ENCODE peak calls at places on chromosomes 12 and 14, in five cellular contexts. One of them, this sample, is unnamed.

GRCh38 chr12:103313894-103314293 is 181.9 kb downstream of the C12orf42 start:
- DNase-seq in ACHN: no peak
- DNase-seq in stimulated activated naive CD4-positive, alpha-beta T cell: no peak
- DNase-seq in skeletal muscle cell: no peak
- DNase-seq in endothelial cell of umbilical vein: no peak
- DNase-seq in this sample: no peak

GRCh38 chr12:98260276-98260675 is 255.1 kb upstream of the TMPO start:
- DNase-seq in ACHN: no peak
- DNase-seq in stimulated activated naive CD4-positive, alpha-beta T cell: no peak
- DNase-seq in skeletal muscle cell: no peak
- DNase-seq in endothelial cell of umbilical vein: no peak
- DNase-seq in this sample: no peak

GRCh38 chr14:56694609-56695008 is 115.0 kb downstream of the TMEM260 start:
- DNase-seq in ACHN: no peak
- DNase-seq in stimulated activated naive CD4-positive, alpha-beta T cell: no peak
- DNase-seq in skeletal muscle cell: no peak
- DNase-seq in endothelial cell of umbilical vein: no peak
- DNase-seq in this sample: no peak

GRCh38 chr14:59882957-59883356 is 12.4 kb upstream of the RTN1 start:
- DNase-seq in ACHN: peak
- DNase-seq in stimulated activated naive CD4-positive, alpha-beta T cell: no peak
- DNase-seq in skeletal muscle cell: no peak
- DNase-seq in endothelial cell of umbilical vein: no peak
- DNase-seq in this sample: no peak

GRCh38 chr12:2489266-2489665 is 305.5 kb upstream of the FKBP4 start:
- DNase-seq in ACHN: no peak
- DNase-seq in stimulated activated naive CD4-positive, alpha-beta T cell: no peak
- DNase-seq in skeletal muscle cell: no peak
- DNase-seq in endothelial cell of umbilical vein: no peak
- DNase-seq in this sample: no peak

GRCh38 chr12:101485015-101485414 is 9.9 kb downstream of the SPIC start:
- DNase-seq in ACHN: no peak
- DNase-seq in stimulated activated naive CD4-positive, alpha-beta T cell: no peak
- DNase-seq in skeletal muscle cell: no peak
- DNase-seq in endothelial cell of umbilical vein: no peak
- DNase-seq in this sample: no peak

GRCh38 chr12:3698218-3698974 is 54.5 kb downstream of the CRACR2A start:
- DNase-seq in ACHN: peak
- DNase-seq in stimulated activated naive CD4-positive, alpha-beta T cell: no peak
- DNase-seq in skeletal muscle cell: peak
- DNase-seq in endothelial cell of umbilical vein: peak
- DNase-seq in this sample: no peak

GRCh38 chr14:68384881-68385280 is 408.0 kb downstream of the ZFP36L1 start:
- DNase-seq in ACHN: no peak
- DNase-seq in stimulated activated naive CD4-positive, alpha-beta T cell: no peak
- DNase-seq in skeletal muscle cell: no peak
- DNase-seq in endothelial cell of umbilical vein: no peak
- DNase-seq in this sample: no peak

GRCh38 chr12:124852329-124852831 is 11.3 kb downstream of the SCARB1 start:
- DNase-seq in ACHN: no peak
- DNase-seq in stimulated activated naive CD4-positive, alpha-beta T cell: no peak
- DNase-seq in skeletal muscle cell: no peak
- DNase-seq in endothelial cell of umbilical vein: no peak
- DNase-seq in this sample: no peak

GRCh38 chr14:23436327-23437141 is 1.1 kb upstream of the MYH7 start:
- DNase-seq in ACHN: no peak
- DNase-seq in stimulated activated naive CD4-positive, alpha-beta T cell: no peak
- DNase-seq in skeletal muscle cell: no peak
- DNase-seq in endothelial cell of umbilical vein: no peak
- DNase-seq in this sample: no peak

GRCh38 chr12:44873898-44874297 is 2.2 kb downstream of the NELL2 start:
- DNase-seq in ACHN: peak
- DNase-seq in stimulated activated naive CD4-positive, alpha-beta T cell: peak
- DNase-seq in skeletal muscle cell: no peak
- DNase-seq in endothelial cell of umbilical vein: no peak
- DNase-seq in this sample: peak

GRCh38 chr14:50955373-50956043 is 11.2 kb upstream of the PYGL start:
- DNase-seq in ACHN: peak
- DNase-seq in stimulated activated naive CD4-positive, alpha-beta T cell: no peak
- DNase-seq in skeletal muscle cell: peak
- DNase-seq in endothelial cell of umbilical vein: peak
- DNase-seq in this sample: no peak

GRCh38 chr14:37329189-37330001 is 131.7 kb downstream of the MIPOL1 start:
- DNase-seq in ACHN: no peak
- DNase-seq in stimulated activated naive CD4-positive, alpha-beta T cell: no peak
- DNase-seq in skeletal muscle cell: no peak
- DNase-seq in endothelial cell of umbilical vein: peak
- DNase-seq in this sample: no peak

GRCh38 chr12:122870867-122871664 is 24.9 kb downstream of the VPS37B start:
- DNase-seq in ACHN: no peak
- DNase-seq in stimulated activated naive CD4-positive, alpha-beta T cell: no peak
- DNase-seq in skeletal muscle cell: no peak
- DNase-seq in endothelial cell of umbilical vein: peak
- DNase-seq in this sample: no peak

GRCh38 chr12:109084425-109084824 is 8.8 kb downstream of the ALKBH2 start:
- DNase-seq in ACHN: no peak
- DNase-seq in stimulated activated naive CD4-positive, alpha-beta T cell: no peak
- DNase-seq in skeletal muscle cell: no peak
- DNase-seq in endothelial cell of umbilical vein: no peak
- DNase-seq in this sample: no peak

GRCh38 chr12:26056335-26056734 is 68.5 kb downstream of the BHLHE41 start:
- DNase-seq in ACHN: no peak
- DNase-seq in stimulated activated naive CD4-positive, alpha-beta T cell: no peak
- DNase-seq in skeletal muscle cell: no peak
- DNase-seq in endothelial cell of umbilical vein: peak
- DNase-seq in this sample: no peak

GRCh38 chr12:106183735-106184134 is 45.0 kb upstream of the NUAK1 start:
- DNase-seq in ACHN: no peak
- DNase-seq in stimulated activated naive CD4-positive, alpha-beta T cell: no peak
- DNase-seq in skeletal muscle cell: no peak
- DNase-seq in endothelial cell of umbilical vein: no peak
- DNase-seq in this sample: no peak

GRCh38 chr14:102592969-102593840 is 756 bp downstream of the RCOR1 start:
- DNase-seq in ACHN: peak
- DNase-seq in stimulated activated naive CD4-positive, alpha-beta T cell: peak
- DNase-seq in skeletal muscle cell: no peak
- DNase-seq in endothelial cell of umbilical vein: peak
- DNase-seq in this sample: peak

GRCh38 chr12:127162307-127162706 is 1104.7 kb upstream of the TMEM132C start:
- DNase-seq in ACHN: peak
- DNase-seq in stimulated activated naive CD4-positive, alpha-beta T cell: no peak
- DNase-seq in skeletal muscle cell: no peak
- DNase-seq in endothelial cell of umbilical vein: no peak
- DNase-seq in this sample: no peak

GRCh38 chr14:96297000-96297399 is 41.0 kb downstream of the BDKRB1 start:
- DNase-seq in ACHN: peak
- DNase-seq in stimulated activated naive CD4-positive, alpha-beta T cell: peak
- DNase-seq in skeletal muscle cell: no peak
- DNase-seq in endothelial cell of umbilical vein: peak
- DNase-seq in this sample: peak

GRCh38 chr14:24958271-24958670 is 91.7 kb downstream of the STXBP6 start:
- DNase-seq in ACHN: no peak
- DNase-seq in stimulated activated naive CD4-positive, alpha-beta T cell: no peak
- DNase-seq in skeletal muscle cell: no peak
- DNase-seq in endothelial cell of umbilical vein: no peak
- DNase-seq in this sample: no peak

GRCh38 chr14:91354221-91354916 is 63.3 kb downstream of the CCDC88C start:
- DNase-seq in ACHN: no peak
- DNase-seq in stimulated activated naive CD4-positive, alpha-beta T cell: no peak
- DNase-seq in skeletal muscle cell: peak
- DNase-seq in endothelial cell of umbilical vein: no peak
- DNase-seq in this sample: no peak

GRCh38 chr14:91835920-91836843 is 31.2 kb downstream of the TC2N start:
- DNase-seq in ACHN: peak
- DNase-seq in stimulated activated naive CD4-positive, alpha-beta T cell: peak
- DNase-seq in skeletal muscle cell: no peak
- DNase-seq in endothelial cell of umbilical vein: no peak
- DNase-seq in this sample: peak

GRCh38 chr14:22824711-22825359 is 4.9 kb upstream of the MRPL52 start:
- DNase-seq in ACHN: peak
- DNase-seq in stimulated activated naive CD4-positive, alpha-beta T cell: peak
- DNase-seq in skeletal muscle cell: peak
- DNase-seq in endothelial cell of umbilical vein: peak
- DNase-seq in this sample: no peak

GRCh38 chr14:92328664-92329255 is 5.8 kb downstream of the SLC24A4 start:
- DNase-seq in ACHN: no peak
- DNase-seq in stimulated activated naive CD4-positive, alpha-beta T cell: no peak
- DNase-seq in skeletal muscle cell: no peak
- DNase-seq in endothelial cell of umbilical vein: no peak
- DNase-seq in this sample: no peak

GRCh38 chr12:46664771-46665287 is 161.0 kb downstream of the SLC38A4 start:
- DNase-seq in ACHN: peak
- DNase-seq in stimulated activated naive CD4-positive, alpha-beta T cell: no peak
- DNase-seq in skeletal muscle cell: peak
- DNase-seq in endothelial cell of umbilical vein: peak
- DNase-seq in this sample: no peak

GRCh38 chr14:65297744-65298143 is 114.8 kb upstream of the FUT8 start:
- DNase-seq in ACHN: no peak
- DNase-seq in stimulated activated naive CD4-positive, alpha-beta T cell: no peak
- DNase-seq in skeletal muscle cell: no peak
- DNase-seq in endothelial cell of umbilical vein: no peak
- DNase-seq in this sample: no peak

GRCh38 chr12:32754101-32754500 is 1.6 kb downstream of the YARS2 start:
- DNase-seq in ACHN: no peak
- DNase-seq in stimulated activated naive CD4-positive, alpha-beta T cell: no peak
- DNase-seq in skeletal muscle cell: no peak
- DNase-seq in endothelial cell of umbilical vein: peak
- DNase-seq in this sample: no peak

GRCh38 chr12:131608740-131609665 is 101.9 kb upstream of the SFSWAP start:
- DNase-seq in ACHN: peak
- DNase-seq in stimulated activated naive CD4-positive, alpha-beta T cell: peak
- DNase-seq in skeletal muscle cell: no peak
- DNase-seq in endothelial cell of umbilical vein: peak
- DNase-seq in this sample: peak

GRCh38 chr12:4171742-4172141 is 101.8 kb upstream of the CCND2 start:
- DNase-seq in ACHN: no peak
- DNase-seq in stimulated activated naive CD4-positive, alpha-beta T cell: no peak
- DNase-seq in skeletal muscle cell: no peak
- DNase-seq in endothelial cell of umbilical vein: no peak
- DNase-seq in this sample: no peak

GRCh38 chr12:125786143-125786542 is 720.9 kb downstream of the AACS start:
- DNase-seq in ACHN: no peak
- DNase-seq in stimulated activated naive CD4-positive, alpha-beta T cell: no peak
- DNase-seq in skeletal muscle cell: no peak
- DNase-seq in endothelial cell of umbilical vein: no peak
- DNase-seq in this sample: no peak

GRCh38 chr14:97410667-97411286 is 613.6 kb downstream of the VRK1 start:
- DNase-seq in ACHN: no peak
- DNase-seq in stimulated activated naive CD4-positive, alpha-beta T cell: peak
- DNase-seq in skeletal muscle cell: no peak
- DNase-seq in endothelial cell of umbilical vein: no peak
- DNase-seq in this sample: no peak